ENCODE peak calls at places on chromosomes 4 and X, in four cellular contexts. U is SK-N-SH, R is WTC11, G is H1. D is an unnamed sample.

GRCh38 chrX:74293343-74293946 is 10.5 kb upstream of the ZCCHC13 start:
- DNase-seq in R (peak), G (peak), U (peak), D (peak)

GRCh38 chr4:1060121-1060520 is 48.7 kb downstream of the FGFRL1 start:
- DNase-seq in G (no peak), U (no peak), R (no peak), D (no peak)

GRCh38 chrX:15755091-15755490 is 17.0 kb downstream of the CA5B start:
- DNase-seq in U (peak), R (no peak), G (no peak), D (no peak)

GRCh38 chr4:73619351-73619750 is 885 bp downstream of the RASSF6 start:
- DNase-seq in U (no peak), R (no peak), G (no peak), D (no peak)

GRCh38 chrX:19840899-19841648 is 46.3 kb downstream of the SH3KBP1 start:
- DNase-seq in R (peak), G (no peak), U (no peak), D (peak)

GRCh38 chr4:66629927-66630326 is 915.4 kb downstream of the CENPC start:
- DNase-seq in U (no peak), G (no peak), R (no peak), D (no peak)

GRCh38 chr4:148030486-148030885 is 298.6 kb downstream of the ARHGAP10 start:
- DNase-seq in U (no peak), R (no peak), G (no peak), D (no peak)

GRCh38 chrX:16832301-16832700 is 37.9 kb downstream of the RBBP7 start:
- DNase-seq in U (no peak), G (no peak), R (no peak), D (no peak)

GRCh38 chr4:152536545-152537182 is 772 bp upstream of the FBXW7 start:
- DNase-seq in U (peak), R (no peak), G (no peak), D (no peak)

GRCh38 chrX:119067023-119067739 is 5.6 kb upstream of the CT47C1 start:
- DNase-seq in G (peak), R (peak), U (peak), D (peak)

GRCh38 chr4:140014284-140014683 is 139.7 kb downstream of the MAML3 start:
- DNase-seq in U (no peak), R (no peak), G (no peak), D (no peak)

GRCh38 chr4:163279713-163280112 is 52.7 kb downstream of the NPY1R start:
- DNase-seq in U (no peak), R (no peak), G (no peak), D (no peak)

GRCh38 chrX:13770013-13770412 is 35.5 kb downstream of the OFD1 start:
- DNase-seq in U (no peak), R (no peak), G (no peak), D (no peak)

GRCh38 chrX:17597836-17598434 is 139.4 kb upstream of the SCML1 start:
- DNase-seq in G (no peak), R (no peak), U (peak), D (no peak)

GRCh38 chr4:153223935-153224334 is 19.7 kb downstream of the TRIM2 start:
- DNase-seq in G (no peak), U (no peak), R (no peak), D (no peak)

GRCh38 chrX:14027031-14027430 is 2.7 kb downstream of the GEMIN8 start:
- DNase-seq in U (no peak), G (no peak), R (no peak), D (no peak)

GRCh38 chr4:3781193-3781886 is 15.2 kb downstream of the ADRA2C start:
- DNase-seq in U (peak), G (no peak), R (no peak), D (peak)

GRCh38 chrX:153770606-153771175 is 6.6 kb downstream of the PLXNB3 start:
- DNase-seq in R (no peak), G (no peak), U (peak), D (no peak)

GRCh38 chr4:163108614-163109013 is 58.1 kb downstream of the NAF1 start:
- DNase-seq in R (no peak), U (no peak), G (no peak), D (no peak)

GRCh38 chrX:22081475-22082092 is 49.5 kb downstream of the PHEX start:
- DNase-seq in G (peak), R (peak), U (peak), D (peak)

GRCh38 chr4:6324999-6325790 is 55.5 kb downstream of the WFS1 start:
- DNase-seq in G (no peak), U (no peak), R (no peak), D (no peak)

GRCh38 chrX:103879339-103879738 is 47.3 kb upstream of the RAB9B start:
- DNase-seq in R (no peak), U (no peak), G (no peak), D (no peak)

GRCh38 chrX:103533428-103534216 is 14.3 kb upstream of the RAB40A start:
- DNase-seq in G (peak), R (peak), U (peak), D (peak)

GRCh38 chr4:95092762-95093161 is 335.0 kb downstream of the BMPR1B start:
- DNase-seq in U (peak), G (no peak), R (no peak), D (no peak)

GRCh38 chr4:99945718-99946345 is 586 bp downstream of the DNAJB14 start:
- DNase-seq in R (peak), G (no peak), U (peak), D (peak)

GRCh38 chr4:141807501-141807900 is 171.1 kb downstream of the IL15 start:
- DNase-seq in R (no peak), U (no peak), G (no peak), D (no peak)

GRCh38 chr4:2745516-2745915 is 10.6 kb downstream of the TNIP2 start:
- DNase-seq in R (no peak), G (no peak), U (no peak), D (no peak)

GRCh38 chr4:38674206-38675144 is 10.5 kb downstream of the KLF3 start:
- DNase-seq in U (peak), G (no peak), R (no peak), D (peak)

GRCh38 chrX:2513120-2513664 is 12.4 kb upstream of the DHRSX start:
- DNase-seq in U (no peak), R (no peak), G (no peak), D (no peak)

GRCh38 chr4:185508162-185508561 is 27.1 kb downstream of the PDLIM3 start:
- DNase-seq in U (no peak), R (no peak), G (no peak), D (no peak)

GRCh38 chr4:3261411-3262207 is 12.7 kb downstream of the MSANTD1 start:
- DNase-seq in G (peak), R (peak), U (peak), D (no peak)

GRCh38 chrX:101230636-101231035 is 11.1 kb downstream of the DRP2 start:
- DNase-seq in R (no peak), U (no peak), G (no peak), D (no peak)

DNA sequence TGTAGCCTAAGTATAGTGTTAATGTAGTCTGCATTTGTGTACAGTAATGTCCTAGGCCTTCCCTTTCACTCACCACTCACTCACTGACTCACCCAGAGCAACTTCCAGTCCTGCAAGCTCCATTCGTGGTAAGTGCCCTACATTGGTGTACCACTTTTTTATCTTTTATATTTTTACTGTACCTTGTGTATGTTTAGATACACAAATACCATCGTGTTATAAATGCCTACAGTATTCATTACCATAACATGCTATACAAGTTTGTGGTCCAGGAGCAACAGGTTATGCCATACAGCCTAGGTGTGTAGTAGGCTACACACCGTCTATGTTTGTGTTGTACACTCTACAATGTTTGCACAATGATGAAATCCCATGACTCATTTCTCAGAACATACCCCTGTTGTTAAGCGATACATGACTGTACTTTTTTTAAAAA is 15.4 kb downstream of the TSPAN5 start:
- DNase-seq in R (no peak), G (no peak), U (no peak), D (no peak)
- TF ChIP-seq TEAD4 in R (no peak), G (no peak), U (no peak), D (no peak)

DNA sequence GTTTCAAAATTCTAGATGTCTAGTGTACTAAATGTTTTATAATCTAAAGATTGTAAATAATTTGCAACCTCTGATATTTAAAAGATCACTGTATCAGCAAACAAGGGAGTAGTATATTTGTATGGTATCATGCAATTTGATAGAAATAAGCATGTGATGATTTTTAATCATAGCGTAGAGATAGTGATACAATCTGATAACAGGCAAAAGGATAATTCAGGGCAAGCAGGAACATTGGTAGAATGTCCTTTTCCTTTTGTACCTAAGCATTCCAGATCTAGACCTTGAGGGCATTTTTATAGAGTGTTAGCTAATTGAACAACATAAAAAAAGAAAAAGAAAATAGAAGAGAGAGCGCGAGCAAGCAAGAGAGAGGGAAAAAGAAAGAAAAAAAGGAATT is 1.4 kb downstream of the ANK2 start:
- DNase-seq in R (no peak), U (no peak), G (no peak), D (no peak)
- TF ChIP-seq TEAD4 in R (no peak), U (no peak), G (no peak), D (no peak)

GRCh38 chr4:43275779-43276178 is 383.3 kb downstream of the GRXCR1 start:
- DNase-seq in R (no peak), U (no peak), G (no peak), D (no peak)

GRCh38 chr4:43271946-43272345 is 379.4 kb downstream of the GRXCR1 start:
- DNase-seq in U (no peak), G (no peak), R (no peak), D (no peak)

GRCh38 chr4:43282534-43282933 is 390.0 kb downstream of the GRXCR1 start:
- DNase-seq in G (no peak), U (no peak), R (no peak), D (no peak)

GRCh38 chr4:43274376-43274775 is 381.9 kb downstream of the GRXCR1 start:
- DNase-seq in G (no peak), U (no peak), R (no peak), D (no peak)

GRCh38 chr4:43277003-43277402 is 384.5 kb downstream of the GRXCR1 start:
- DNase-seq in R (no peak), G (no peak), U (no peak), D (no peak)
- TF ChIP-seq TEAD4 in R (no peak), G (no peak), U (no peak), D (no peak)

GRCh38 chrX:6026980-6027379 is 201.7 kb downstream of the NLGN4X start:
- DNase-seq in G (no peak), R (no peak), U (no peak), D (no peak)
- TF ChIP-seq TEAD4 in G (no peak), R (no peak), U (no peak), D (no peak)